ENCODE peak calls at places on chromosomes 4 and X, in four cellular contexts. B is stimulated activated CD4-positive, alpha-beta T cell treated with anti-CD3 and anti-CD28 coated beads, Interleukin-1b, Interleukin-23, amount 100 ng/mL, for 24 hours; Y is myocyte; O is putamen. Q is an unnamed sample.

GRCh38 chr4:56909083-56909981 is 1.6 kb downstream of the REST start:
- DNase-seq in O (peak), Y (peak), B (no peak), Q (peak)

GRCh38 chr4:95547708-95548471 is 883 bp downstream of the UNC5C start:
- DNase-seq in O (peak), Y (peak), B (no peak), Q (peak)

GRCh38 chr4:10347815-10348214 is 109.4 kb downstream of the ZNF518B start:
- DNase-seq in B (no peak), O (no peak), Y (no peak), Q (no peak)

GRCh38 chr4:159434496-159435241 is 331.8 kb downstream of the RAPGEF2 start:
- DNase-seq in O (no peak), B (no peak), Y (no peak), Q (no peak)

GRCh38 chr4:155903453-155903852 is at the start of gene TDO2:
- DNase-seq in Y (no peak), O (no peak), B (no peak), Q (no peak)

GRCh38 chr4:144809056-144809640 is 163.2 kb downstream of the HHIP start:
- DNase-seq in O (no peak), B (no peak), Y (no peak), Q (no peak)

GRCh38 chr4:184748251-184748652 is 14.4 kb upstream of the CENPU start:
- DNase-seq in O (no peak), B (no peak), Y (peak), Q (no peak)

GRCh38 chrX:13693341-13693871 is 4.5 kb downstream of the RAB9A start:
- DNase-seq in Y (no peak), O (no peak), B (no peak), Q (no peak)

GRCh38 chr4:189765271-189765670 is 175.4 kb upstream of the FRG1 start:
- DNase-seq in Y (no peak), O (no peak), B (no peak), Q (no peak)

GRCh38 chrX:34563809-34564208 is 93.3 kb downstream of the TMEM47 start:
- DNase-seq in Y (no peak), B (no peak), O (no peak), Q (no peak)

GRCh38 chr4:147480891-147481576 is at the start of gene EDNRA:
- DNase-seq in B (no peak), Y (peak), O (no peak), Q (peak)

GRCh38 chr4:126215759-126216158 is 901.0 kb downstream of the FAT4 start:
- DNase-seq in B (no peak), Y (no peak), O (no peak), Q (no peak)

GRCh38 chr4:147129687-147130086 is 184.0 kb upstream of the TTC29 start:
- DNase-seq in B (no peak), Y (no peak), O (no peak), Q (no peak)

GRCh38 chr4:56953680-56954520 is 23.5 kb downstream of the NOA1 start:
- DNase-seq in O (peak), B (no peak), Y (no peak), Q (no peak)

GRCh38 chr4:173500841-173501591 is 29.0 kb downstream of the HAND2 start:
- DNase-seq in Y (no peak), O (no peak), B (no peak), Q (no peak)

GRCh38 chr4:156619154-156619934 is 352.3 kb downstream of the PDGFC start:
- DNase-seq in O (no peak), Y (no peak), B (no peak), Q (no peak)

GRCh38 chrX:24333371-24333770 is 19.5 kb upstream of the SUPT20HL2 start:
- DNase-seq in Y (no peak), B (no peak), O (no peak), Q (no peak)

GRCh38 chr4:127048371-127049085 is 584.2 kb upstream of the INTU start:
- DNase-seq in O (no peak), Y (no peak), B (no peak), Q (no peak)

GRCh38 chrX:51641421-51642021 is 22.8 kb upstream of the CENPVL3 start:
- DNase-seq in Y (peak), O (peak), B (no peak), Q (no peak)

GRCh38 chr4:151960449-151961246 is 199.8 kb upstream of the GATB start:
- DNase-seq in Y (peak), O (peak), B (no peak), Q (no peak)

GRCh38 chr4:168797176-168797575 is 212.9 kb downstream of the CBR4 start:
- DNase-seq in O (no peak), Y (peak), B (no peak), Q (no peak)

GRCh38 chr4:153788064-153788418 is 842 bp downstream of the SFRP2 start:
- DNase-seq in Y (no peak), O (no peak), B (no peak), Q (no peak)

GRCh38 chrX:48971325-48972213 is at the start of gene KCND1:
- DNase-seq in O (no peak), B (no peak), Y (peak), Q (no peak)

GRCh38 chrX:137915466-137915865 is 349.5 kb downstream of the ZIC3 start:
- DNase-seq in O (no peak), B (no peak), Y (no peak), Q (no peak)